ENCODE peak calls at places on chromosomes 13 and 19, in eight cellular contexts. F, M, S, I, A, K, T and N are unnamed samples.

GRCh38 chr13:51246411-51247298 is 24.5 kb downstream of the FAM124A start:
- DNase-seq in F (no peak), M (no peak), S (no peak), I (no peak), A (no peak), K (no peak), T (no peak), N (no peak)

GRCh38 chr19:11256189-11256588 is 6.1 kb downstream of the DOCK6 start:
- DNase-seq in F (no peak), M (no peak), S (no peak), I (no peak), A (no peak), K (peak), T (no peak), N (no peak)

GRCh38 chr19:54804571-54804970 is 1.2 kb downstream of the KIR2DL4 start:
- DNase-seq in F (no peak), M (no peak), S (no peak), I (no peak), A (no peak), K (no peak), T (no peak), N (no peak)

GRCh38 chr13:28046981-28047380 is 53.4 kb downstream of the FLT3 start:
- DNase-seq in F (no peak), M (no peak), S (no peak), I (no peak), A (no peak), K (no peak), T (peak), N (peak)

GRCh38 chr13:92938481-92939020 is 288.1 kb upstream of the GPC6 start:
- DNase-seq in F (no peak), M (no peak), S (no peak), I (no peak), A (no peak), K (no peak), T (no peak), N (no peak)

GRCh38 chr19:56383826-56384605 is 9.3 kb downstream of the ZNF582 start:
- DNase-seq in F (no peak), M (no peak), S (no peak), I (no peak), A (no peak), K (no peak), T (no peak), N (peak)

GRCh38 chr19:35108730-35109129 is 6.9 kb upstream of the FXYD3 start:
- DNase-seq in F (no peak), M (no peak), S (no peak), I (no peak), A (no peak), K (no peak), T (no peak), N (no peak)

GRCh38 chr13:45659536-45659935 is 42.6 kb upstream of the CBY2 start:
- DNase-seq in F (no peak), M (no peak), S (no peak), I (no peak), A (no peak), K (no peak), T (no peak), N (no peak)

GRCh38 chr19:14385492-14385891 is 4.2 kb downstream of the ADGRE5 start:
- DNase-seq in F (no peak), M (no peak), S (no peak), I (no peak), A (no peak), K (no peak), T (no peak), N (no peak)

GRCh38 chr19:5154129-5154798 is 185.4 kb downstream of the KDM4B start:
- DNase-seq in F (no peak), M (peak), S (peak), I (no peak), A (peak), K (no peak), T (no peak), N (no peak)

GRCh38 chr13:91072511-91072910 is 275.0 kb upstream of the MIR17HG start:
- DNase-seq in F (no peak), M (no peak), S (no peak), I (no peak), A (no peak), K (no peak), T (no peak), N (no peak)

GRCh38 chr19:3146677-3147100 is 10.9 kb downstream of the GNA15 start:
- DNase-seq in F (no peak), M (peak), S (peak), I (peak), A (peak), K (no peak), T (no peak), N (no peak)

GRCh38 chr19:18289471-18290066 is 8.1 kb upstream of the JUND start:
- DNase-seq in F (no peak), M (peak), S (no peak), I (no peak), A (no peak), K (no peak), T (no peak), N (no peak)

GRCh38 chr13:113126265-113127150 is 3.9 kb downstream of the F10 start:
- DNase-seq in F (no peak), M (no peak), S (no peak), I (no peak), A (no peak), K (no peak), T (no peak), N (no peak)

GRCh38 chr13:27967203-27967735 is 1.8 kb downstream of the CDX2 start:
- DNase-seq in F (no peak), M (no peak), S (no peak), I (no peak), A (no peak), K (no peak), T (no peak), N (no peak)

GRCh38 chr19:35306473-35307246 is 14.7 kb downstream of the MAG start:
- DNase-seq in F (no peak), M (peak), S (no peak), I (no peak), A (no peak), K (no peak), T (no peak), N (no peak)